ENCODE peak calls at places on chromosomes 13 and 19, in four cellular contexts. X is GM23248, B is PC-3, V is MM.1S. S is an unnamed sample.

GRCh38 chr19:35995655-35995993 is 636 bp downstream of the SDHAF1 start:
- DNase-seq in B (peak; percentile 40), V (peak; percentile 57), X (peak; percentile 72), S (peak; percentile 69)

GRCh38 chr13:70407486-70407885 is 299.2 kb upstream of the KLHL1 start:
- DNase-seq in X (no peak), B (peak; percentile 61), V (no peak), S (no peak)

GRCh38 chr19:19533826-19534225 is 4.2 kb upstream of the CILP2 start:
- DNase-seq in X (no peak), B (no peak), V (no peak), S (no peak)

GRCh38 chr19:49663224-49663623 is 2.4 kb downstream of the IRF3 start:
- DNase-seq in V (no peak), B (no peak), X (no peak), S (no peak)

GRCh38 chr13:72638059-72638815 is 89.2 kb downstream of the MZT1 start:
- DNase-seq in X (no peak), B (peak; percentile 29), V (no peak), S (no peak)

GRCh38 chr13:19601749-19602725 is 31.4 kb upstream of the MPHOSPH8 start:
- DNase-seq in B (peak; percentile 72), V (peak; percentile 38), X (peak; percentile 74), S (peak; percentile 66)

GRCh38 chr19:35928507-35928906 is 7.7 kb upstream of the LRFN3 start:
- DNase-seq in V (no peak), B (no peak), X (no peak), S (no peak)

GRCh38 chr13:106917024-106917491 is 349.1 kb upstream of the ARGLU1 start:
- DNase-seq in V (no peak), B (no peak), X (no peak), S (no peak)

GRCh38 chr19:46515879-46516350 is 20.2 kb upstream of the PNMA8B start:
- DNase-seq in X (peak; percentile 74), B (peak; percentile 59), V (peak; percentile 43), S (peak; percentile 50)

GRCh38 chr13:93298741-93299140 is 72.1 kb downstream of the GPC6 start:
- DNase-seq in X (peak; percentile 57), V (no peak), B (no peak), S (no peak)

GRCh38 chr13:114249062-114249461 is 14.4 kb downstream of the CDC16 start:
- DNase-seq in B (no peak), X (no peak), V (no peak), S (no peak)

GRCh38 chr13:99908129-99908805 is 63.3 kb downstream of the ZIC5 start:
- DNase-seq in X (no peak), V (no peak), B (no peak), S (no peak)

GRCh38 chr19:6743714-6744380 is 4.4 kb downstream of the TRIP10 start:
- DNase-seq in X (no peak), V (no peak), B (peak; percentile 47), S (no peak)
- H3K4me3 ChIP-seq in X (peak overlapping the region; percentile 38), V (no peak overlapping the region), B (peak overlapping the region; percentile 46), S (no peak overlapping the region)

DNA sequence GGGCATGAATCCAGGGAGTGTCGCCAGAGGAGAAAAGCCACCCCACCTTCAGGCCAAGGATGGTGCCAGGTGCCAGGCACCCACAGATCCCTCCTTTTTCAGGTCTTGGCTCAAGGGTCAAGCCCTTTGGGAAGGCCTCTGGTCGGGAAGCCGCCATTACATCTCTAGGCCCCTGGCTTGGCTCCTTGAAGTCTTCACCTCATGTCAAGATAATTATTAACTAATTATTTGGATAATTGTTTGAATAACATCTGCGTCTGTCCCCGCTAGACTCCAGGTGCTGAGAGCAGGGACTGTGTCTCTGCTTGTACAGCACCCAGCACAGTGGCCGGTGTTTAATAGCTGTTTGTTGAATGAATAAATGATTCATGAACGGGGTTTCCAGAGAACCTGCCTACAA is 1.2 kb downstream of the KLK13 start:
- DNase-seq in V (no peak), X (no peak), B (no peak), S (no peak)
- TF ChIP-seq EZH2 in V (no peak), X (no peak), B (no peak), S (no peak)

GRCh38 chr19:55255618-55256423 is 3.0 kb downstream of the PPP6R1 start:
- DNase-seq in X (peak; percentile 74), B (peak; percentile 95), V (peak; percentile 33), S (no peak)
- TF ChIP-seq EZH2phosphoT487 in X (no peak), B (no peak), V (no peak), S (no peak)

GRCh38 chr13:77290342-77290741 is 36.6 kb downstream of the MYCBP2 start:
- DNase-seq in X (no peak), V (no peak), B (peak; percentile 54), S (no peak)

GRCh38 chr13:77289844-77290243 is 37.0 kb downstream of the MYCBP2 start:
- DNase-seq in B (peak; percentile 33), V (no peak), X (no peak), S (no peak)

GRCh38 chr13:77291779-77292178 is 35.1 kb downstream of the MYCBP2 start:
- DNase-seq in B (no peak), V (no peak), X (no peak), S (no peak)
- H3K4me3 ChIP-seq in B (no peak overlapping the region), V (no peak overlapping the region), X (no peak overlapping the region), S (no peak overlapping the region)

GRCh38 chr19:1752009-1752756 is 1.1 kb upstream of the ONECUT3 start:
- DNase-seq in B (no peak), V (no peak), X (no peak), S (no peak)
- TF ChIP-seq EZH2 in B (no peak), V (no peak), X (peak; percentile 65), S (no peak)

DNA sequence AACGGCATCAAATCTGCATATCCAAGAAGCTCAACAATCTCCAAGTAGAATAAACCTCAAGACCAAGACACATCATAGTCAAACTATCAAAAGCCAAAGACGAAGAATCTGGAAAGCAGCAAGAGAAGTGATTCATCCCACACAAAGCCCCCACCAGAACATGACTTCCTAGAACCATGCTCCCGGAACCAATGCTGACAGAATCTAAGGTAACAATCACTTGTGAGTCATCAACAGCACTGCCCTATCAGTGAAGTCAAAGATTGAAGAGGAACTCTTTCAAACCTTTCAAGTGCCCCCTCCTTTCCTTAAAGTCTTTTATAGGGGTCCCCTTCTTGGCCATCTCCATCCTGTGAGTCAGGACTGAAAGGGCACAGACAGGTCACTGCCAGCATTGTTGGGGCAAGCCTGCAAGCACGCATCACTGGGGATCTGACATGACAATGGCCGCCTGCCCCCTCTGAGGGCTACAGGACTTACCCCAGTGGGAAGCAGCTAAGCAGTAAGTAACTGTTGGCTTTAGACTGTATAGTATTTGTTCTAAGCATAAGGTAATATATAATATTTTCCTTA is at the start of gene CCDC70:
- DNase-seq in X (peak; percentile 10), V (no peak), B (peak; percentile 72), S (no peak)
- TF ChIP-seq EZH2phosphoT487 in X (no peak), V (no peak), B (no peak), S (no peak)

DNA sequence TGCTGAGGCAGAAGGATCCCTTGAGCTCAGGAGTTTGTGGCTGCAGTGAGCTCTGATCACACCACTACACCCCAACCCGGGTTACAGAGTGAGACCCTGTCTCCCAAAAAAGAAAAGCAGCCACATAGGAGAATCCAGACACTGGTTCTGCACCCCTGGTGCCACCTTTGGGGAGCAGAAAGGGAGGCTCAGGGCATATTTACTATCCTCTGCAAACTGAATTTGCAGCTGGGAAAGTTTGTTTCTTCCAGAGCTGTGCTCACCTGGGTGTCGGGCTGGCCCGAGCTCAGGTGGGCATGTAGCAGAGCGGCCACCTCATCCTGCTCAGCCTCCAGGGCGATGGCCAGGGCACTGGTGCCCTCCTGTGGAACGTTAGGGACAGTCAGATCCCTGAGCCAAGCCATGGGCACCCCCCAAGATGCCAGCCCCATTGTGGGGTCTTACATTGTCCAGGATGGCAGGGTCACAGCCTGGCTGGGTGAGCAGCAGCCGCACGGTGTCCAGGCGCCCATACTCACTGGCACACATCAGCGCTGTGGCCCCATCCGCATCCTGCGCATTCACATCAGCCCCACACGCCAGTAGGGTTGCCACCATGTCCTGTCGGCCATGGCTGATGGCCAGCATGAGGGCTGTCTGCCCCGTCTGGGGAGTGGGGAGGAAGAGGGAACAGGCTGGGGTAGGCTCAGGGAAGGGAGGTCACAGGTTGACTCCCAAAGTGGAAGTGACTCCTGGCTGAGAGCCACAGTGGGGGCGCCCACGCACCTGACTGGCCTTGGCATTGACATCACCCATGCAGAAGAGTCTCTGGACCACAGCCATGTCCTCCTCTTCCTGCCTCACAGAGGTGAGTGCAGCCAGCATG is 3.1 kb downstream of the RPS28 start:
- DNase-seq in V (peak; percentile 21), B (peak; percentile 32), X (no peak), S (no peak)
- H3K4me3 ChIP-seq in V (no peak overlapping the region), B (no peak overlapping the region), X (no peak overlapping the region), S (no peak overlapping the region)

GRCh38 chr19:42176649-42176989 is 40.9 kb downstream of the DEDD2 start:
- DNase-seq in V (no peak), B (no peak), X (peak; percentile 75), S (no peak)
- TF ChIP-seq EZH2 in V (no peak), B (no peak), X (no peak), S (no peak)

DNA sequence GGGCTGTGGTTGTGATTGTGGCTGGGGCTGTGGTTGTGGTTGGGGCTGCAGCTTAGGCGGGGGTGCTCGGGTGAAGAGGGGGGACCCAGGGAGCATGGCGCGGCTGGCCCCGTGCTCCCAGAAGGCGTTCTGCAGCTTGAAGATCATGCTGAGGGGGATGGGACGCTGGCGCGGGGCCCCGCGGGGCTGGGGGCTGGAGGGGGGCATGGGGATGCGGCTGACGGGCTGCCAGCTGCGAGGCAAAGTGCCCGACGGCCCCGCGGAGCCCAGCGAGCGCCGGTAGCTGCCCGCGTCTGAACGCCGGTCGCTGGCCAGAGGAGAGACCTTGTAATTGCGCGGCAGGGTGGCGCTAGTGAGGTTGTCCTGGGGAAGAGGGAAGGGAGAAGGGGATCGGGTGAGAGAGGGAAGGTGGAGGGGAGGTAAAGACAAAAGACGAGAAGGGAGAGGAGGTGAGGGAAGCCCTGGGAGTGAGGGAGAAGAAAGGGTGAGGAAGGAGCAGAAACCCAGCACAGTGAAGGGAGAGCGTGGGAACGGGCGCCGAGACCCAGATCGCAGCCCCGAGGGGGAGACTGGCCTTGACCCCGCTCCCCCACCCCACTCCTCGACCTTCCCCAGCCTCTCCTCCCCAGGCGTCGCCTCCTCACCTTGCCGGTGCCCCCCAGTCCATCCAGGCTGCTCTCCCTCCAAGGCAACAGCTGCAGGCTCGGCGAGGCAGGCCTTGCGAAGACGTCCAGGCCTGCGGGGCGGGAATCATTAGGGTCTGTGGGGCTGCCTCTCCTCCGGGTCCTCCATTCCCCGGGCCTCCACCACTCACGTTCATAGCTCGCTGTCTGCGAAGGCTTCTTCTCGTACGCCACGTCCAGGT is 9.1 kb downstream of the PPP1R13L start:
- DNase-seq in V (no peak), X (no peak), B (no peak), S (no peak)
- TF ChIP-seq EZH2phosphoT487 in V (no peak), X (no peak), B (no peak), S (no peak)